ENCODE peak calls at places on chromosomes 6 and 20, in seven cellular contexts. One of them, this sample, is unnamed.

GRCh38 chr20:44247676-44248419 is 740 bp downstream of the GDAP1L1 start:
- DNase-seq in HCT116: no peak
- DNase-seq in hepatocyte: peak; percentile 78
- DNase-seq in neural progenitor cell: peak; percentile 94
- DNase-seq in GM23248: peak; percentile 46
- DNase-seq in MM.1S: peak; percentile 16
- DNase-seq in PC-3: no peak
- DNase-seq in this sample: peak; percentile 93

GRCh38 chr6:168815229-168815628 is 374.2 kb downstream of the SMOC2 start:
- DNase-seq in HCT116: peak; percentile 4
- DNase-seq in hepatocyte: no peak
- DNase-seq in neural progenitor cell: peak; percentile 16
- DNase-seq in GM23248: no peak
- DNase-seq in MM.1S: no peak
- DNase-seq in PC-3: no peak
- DNase-seq in this sample: peak; percentile 51

GRCh38 chr6:85975957-85976356 is 333.3 kb upstream of the SYNCRIP start:
- DNase-seq in HCT116: no peak
- DNase-seq in hepatocyte: no peak
- DNase-seq in neural progenitor cell: no peak
- DNase-seq in GM23248: no peak
- DNase-seq in MM.1S: no peak
- DNase-seq in PC-3: no peak
- DNase-seq in this sample: no peak

GRCh38 chr20:12916699-12917098 is 92.1 kb upstream of the SPTLC3 start:
- DNase-seq in HCT116: no peak
- DNase-seq in hepatocyte: peak; percentile 41
- DNase-seq in neural progenitor cell: peak; percentile 5
- DNase-seq in GM23248: peak; percentile 5
- DNase-seq in MM.1S: no peak
- DNase-seq in PC-3: no peak
- DNase-seq in this sample: no peak

GRCh38 chr6:25942561-25943147 is 12.2 kb upstream of the SLC17A2 start:
- DNase-seq in HCT116: peak; percentile 48
- DNase-seq in hepatocyte: peak; percentile 48
- DNase-seq in neural progenitor cell: peak; percentile 21
- DNase-seq in GM23248: peak; percentile 54
- DNase-seq in MM.1S: peak; percentile 28
- DNase-seq in PC-3: peak; percentile 68
- DNase-seq in this sample: peak; percentile 34

GRCh38 chr20:53606364-53606985 is 12.8 kb upstream of the ZNF217 start:
- DNase-seq in HCT116: no peak
- DNase-seq in hepatocyte: no peak
- DNase-seq in neural progenitor cell: no peak
- DNase-seq in GM23248: peak; percentile 59
- DNase-seq in MM.1S: no peak
- DNase-seq in PC-3: peak; percentile 83
- DNase-seq in this sample: no peak

GRCh38 chr6:21138359-21139094 is 455.0 kb upstream of the SOX4 start:
- DNase-seq in HCT116: no peak
- DNase-seq in hepatocyte: peak; percentile 8
- DNase-seq in neural progenitor cell: no peak
- DNase-seq in GM23248: peak; percentile 25
- DNase-seq in MM.1S: no peak
- DNase-seq in PC-3: peak; percentile 16
- DNase-seq in this sample: no peak

GRCh38 chr6:64330694-64331309 is 695.2 kb downstream of the PHF3 start:
- DNase-seq in HCT116: no peak
- DNase-seq in hepatocyte: peak; percentile 85
- DNase-seq in neural progenitor cell: peak; percentile 81
- DNase-seq in GM23248: peak; percentile 69
- DNase-seq in MM.1S: peak; percentile 67
- DNase-seq in PC-3: peak; percentile 86
- DNase-seq in this sample: peak; percentile 83

GRCh38 chr6:88358846-88359245 is 192.7 kb upstream of the CNR1 start:
- DNase-seq in HCT116: no peak
- DNase-seq in hepatocyte: no peak
- DNase-seq in neural progenitor cell: no peak
- DNase-seq in GM23248: peak; percentile 53
- DNase-seq in MM.1S: no peak
- DNase-seq in PC-3: no peak
- DNase-seq in this sample: no peak

GRCh38 chr20:23031346-23031745 is 3.8 kb upstream of the SSTR4 start:
- DNase-seq in HCT116: no peak
- DNase-seq in hepatocyte: no peak
- DNase-seq in neural progenitor cell: no peak
- DNase-seq in GM23248: no peak
- DNase-seq in MM.1S: no peak
- DNase-seq in PC-3: no peak
- DNase-seq in this sample: no peak

GRCh38 chr20:58407966-58408557 is 19.0 kb downstream of the VAPB start:
- DNase-seq in HCT116: no peak
- DNase-seq in hepatocyte: no peak
- DNase-seq in neural progenitor cell: no peak
- DNase-seq in GM23248: peak; percentile 17
- DNase-seq in MM.1S: peak; percentile 44
- DNase-seq in PC-3: no peak
- DNase-seq in this sample: no peak

GRCh38 chr6:98831057-98832031 is 3.0 kb upstream of the POU3F2 start:
- DNase-seq in HCT116: no peak
- DNase-seq in hepatocyte: no peak
- DNase-seq in neural progenitor cell: peak; percentile 60
- DNase-seq in GM23248: no peak
- DNase-seq in MM.1S: no peak
- DNase-seq in PC-3: no peak
- DNase-seq in this sample: peak; percentile 63

GRCh38 chr20:57577679-57578475 is 17.0 kb downstream of the PCK1 start:
- DNase-seq in HCT116: no peak
- DNase-seq in hepatocyte: no peak
- DNase-seq in neural progenitor cell: no peak
- DNase-seq in GM23248: no peak
- DNase-seq in MM.1S: no peak
- DNase-seq in PC-3: no peak
- DNase-seq in this sample: no peak

GRCh38 chr6:38836585-38836984 is 121.5 kb downstream of the DNAH8 start:
- DNase-seq in HCT116: no peak
- DNase-seq in hepatocyte: no peak
- DNase-seq in neural progenitor cell: no peak
- DNase-seq in GM23248: no peak
- DNase-seq in MM.1S: no peak
- DNase-seq in PC-3: no peak
- DNase-seq in this sample: peak; percentile 48

GRCh38 chr6:163779727-163780284 is 365.3 kb downstream of the QKI start:
- DNase-seq in HCT116: no peak
- DNase-seq in hepatocyte: no peak
- DNase-seq in neural progenitor cell: no peak
- DNase-seq in GM23248: no peak
- DNase-seq in MM.1S: no peak
- DNase-seq in PC-3: no peak
- DNase-seq in this sample: no peak

GRCh38 chr6:89045585-89045984 is 35.0 kb upstream of the PNRC1 start:
- DNase-seq in HCT116: no peak
- DNase-seq in hepatocyte: no peak
- DNase-seq in neural progenitor cell: no peak
- DNase-seq in GM23248: peak; percentile 77
- DNase-seq in MM.1S: no peak
- DNase-seq in PC-3: peak; percentile 68
- DNase-seq in this sample: no peak

GRCh38 chr6:9316831-9317230 is 881.5 kb upstream of the SLC35B3 start:
- DNase-seq in HCT116: no peak
- DNase-seq in hepatocyte: no peak
- DNase-seq in neural progenitor cell: no peak
- DNase-seq in GM23248: peak; percentile 8
- DNase-seq in MM.1S: no peak
- DNase-seq in PC-3: no peak
- DNase-seq in this sample: no peak

GRCh38 chr20:56373942-56374341 is 15.2 kb downstream of the FAM210B start:
- DNase-seq in HCT116: no peak
- DNase-seq in hepatocyte: peak; percentile 62
- DNase-seq in neural progenitor cell: no peak
- DNase-seq in GM23248: peak; percentile 95
- DNase-seq in MM.1S: no peak
- DNase-seq in PC-3: peak; percentile 96
- DNase-seq in this sample: no peak

GRCh38 chr6:113873043-113873667 is 16.0 kb downstream of the MARCKS start:
- DNase-seq in HCT116: no peak
- DNase-seq in hepatocyte: peak; percentile 42
- DNase-seq in neural progenitor cell: no peak
- DNase-seq in GM23248: no peak
- DNase-seq in MM.1S: peak; percentile 85
- DNase-seq in PC-3: no peak
- DNase-seq in this sample: peak; percentile 28

GRCh38 chr6:123062645-123063044 is 66.6 kb downstream of the CLVS2 start:
- DNase-seq in HCT116: no peak
- DNase-seq in hepatocyte: no peak
- DNase-seq in neural progenitor cell: peak; percentile 42
- DNase-seq in GM23248: no peak
- DNase-seq in MM.1S: no peak
- DNase-seq in PC-3: no peak
- DNase-seq in this sample: peak; percentile 44

GRCh38 chr6:160110724-160111123 is 10.9 kb upstream of the SLC22A1 start:
- DNase-seq in HCT116: no peak
- DNase-seq in hepatocyte: no peak
- DNase-seq in neural progenitor cell: no peak
- DNase-seq in GM23248: no peak
- DNase-seq in MM.1S: no peak
- DNase-seq in PC-3: no peak
- DNase-seq in this sample: no peak

GRCh38 chr20:40636486-40636885 is 52.5 kb downstream of the MAFB start:
- DNase-seq in HCT116: no peak
- DNase-seq in hepatocyte: no peak
- DNase-seq in neural progenitor cell: no peak
- DNase-seq in GM23248: no peak
- DNase-seq in MM.1S: no peak
- DNase-seq in PC-3: no peak
- DNase-seq in this sample: no peak
- TF ChIP-seq EZH2 in HCT116: no peak
- TF ChIP-seq EZH2 in hepatocyte: no peak
- TF ChIP-seq EZH2 in neural progenitor cell: no peak
- TF ChIP-seq EZH2 in GM23248: no peak
- TF ChIP-seq EZH2 in MM.1S: no peak
- TF ChIP-seq EZH2 in PC-3: no peak
- TF ChIP-seq EZH2 in this sample: no peak

DNA sequence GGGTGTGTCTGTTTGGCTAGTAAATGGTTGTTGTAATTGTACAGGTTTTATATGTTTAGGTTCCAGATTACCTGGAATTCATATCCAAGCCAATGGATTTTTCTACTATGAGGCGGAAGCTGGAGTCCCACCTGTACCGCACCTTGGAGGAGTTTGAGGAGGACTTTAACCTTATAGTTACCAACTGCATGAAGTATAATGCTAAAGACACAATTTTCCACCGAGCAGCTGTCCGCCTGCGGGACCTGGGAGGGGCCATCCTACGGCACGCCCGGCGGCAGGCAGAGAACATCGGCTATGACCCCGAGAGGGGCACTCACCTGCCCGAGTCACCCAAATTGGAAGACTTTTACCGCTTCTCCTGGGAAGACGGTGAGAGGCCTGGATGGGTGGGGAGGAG is 13.6 kb downstream of the BRPF3 start:
- DNase-seq in HCT116: no peak
- DNase-seq in hepatocyte: no peak
- DNase-seq in neural progenitor cell: no peak
- DNase-seq in GM23248: no peak
- DNase-seq in MM.1S: no peak
- DNase-seq in PC-3: no peak
- DNase-seq in this sample: no peak
- TF ChIP-seq EZH2phosphoT487 in HCT116: no peak
- TF ChIP-seq EZH2phosphoT487 in hepatocyte: no peak
- TF ChIP-seq EZH2phosphoT487 in neural progenitor cell: no peak
- TF ChIP-seq EZH2phosphoT487 in GM23248: no peak
- TF ChIP-seq EZH2phosphoT487 in MM.1S: no peak
- TF ChIP-seq EZH2phosphoT487 in PC-3: no peak
- TF ChIP-seq EZH2phosphoT487 in this sample: no peak

DNA sequence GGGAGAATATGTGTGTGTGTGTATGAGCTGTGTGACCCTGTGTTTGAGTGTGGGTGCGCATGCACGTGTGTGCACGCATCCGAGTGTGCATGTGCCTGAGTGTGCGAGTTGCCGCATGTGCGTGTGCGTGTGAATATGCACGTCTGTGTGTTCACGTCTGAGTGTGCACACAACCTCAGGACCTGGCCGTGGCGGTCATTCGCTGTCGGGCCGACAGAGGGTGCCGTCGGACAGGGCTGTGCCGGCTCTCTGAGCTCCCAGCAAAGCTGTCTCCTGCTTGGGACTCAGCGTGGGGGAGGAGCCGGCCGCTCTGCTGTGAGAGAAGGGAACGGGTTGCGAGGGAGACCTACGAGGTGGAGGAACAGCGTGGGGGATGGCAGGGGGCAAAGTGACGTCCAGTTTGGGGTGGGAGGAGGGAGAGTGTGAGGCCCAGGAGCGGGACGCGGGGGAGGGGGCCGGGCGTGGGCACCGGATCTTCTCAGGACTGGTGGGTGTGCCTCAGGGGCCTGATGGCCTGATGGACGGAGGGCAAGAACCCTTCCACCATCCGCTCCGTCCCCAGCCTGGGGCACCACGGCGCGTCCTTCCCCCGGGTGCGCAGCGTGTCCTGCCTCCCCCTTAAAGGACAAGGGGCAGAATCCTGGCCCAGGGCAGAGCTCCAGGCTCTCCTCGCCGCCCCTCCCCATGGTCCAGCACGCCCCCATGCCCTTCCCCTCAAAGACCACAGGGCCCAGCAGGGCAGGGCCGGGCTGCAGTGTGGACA is 19.9 kb downstream of the SLC17A9 start:
- DNase-seq in HCT116: peak; percentile 63
- DNase-seq in hepatocyte: peak; percentile 94
- DNase-seq in neural progenitor cell: peak; percentile 93
- DNase-seq in GM23248: peak; percentile 92
- DNase-seq in MM.1S: peak; percentile 74
- DNase-seq in PC-3: peak; percentile 86
- DNase-seq in this sample: peak; percentile 93
- TF ChIP-seq EZH2 in HCT116: no peak
- TF ChIP-seq EZH2 in hepatocyte: no peak
- TF ChIP-seq EZH2 in neural progenitor cell: peak; percentile 81
- TF ChIP-seq EZH2 in GM23248: no peak
- TF ChIP-seq EZH2 in MM.1S: no peak
- TF ChIP-seq EZH2 in PC-3: no peak
- TF ChIP-seq EZH2 in this sample: no peak

GRCh38 chr20:1196634-1197033 is 6.6 kb upstream of the C20orf202 start:
- DNase-seq in HCT116: no peak
- DNase-seq in hepatocyte: no peak
- DNase-seq in neural progenitor cell: no peak
- DNase-seq in GM23248: no peak
- DNase-seq in MM.1S: no peak
- DNase-seq in PC-3: no peak
- DNase-seq in this sample: no peak
- TF ChIP-seq EZH2phosphoT487 in HCT116: no peak
- TF ChIP-seq EZH2phosphoT487 in hepatocyte: no peak
- TF ChIP-seq EZH2phosphoT487 in neural progenitor cell: no peak
- TF ChIP-seq EZH2phosphoT487 in GM23248: no peak
- TF ChIP-seq EZH2phosphoT487 in MM.1S: no peak
- TF ChIP-seq EZH2phosphoT487 in PC-3: no peak
- TF ChIP-seq EZH2phosphoT487 in this sample: no peak

GRCh38 chr20:3248167-3248992 is 9.4 kb upstream of the SLC4A11 start:
- DNase-seq in HCT116: no peak
- DNase-seq in hepatocyte: peak; percentile 39
- DNase-seq in neural progenitor cell: peak; percentile 83
- DNase-seq in GM23248: peak; percentile 68
- DNase-seq in MM.1S: no peak
- DNase-seq in PC-3: no peak
- DNase-seq in this sample: peak; percentile 87
- TF ChIP-seq EZH2 in HCT116: no peak
- TF ChIP-seq EZH2 in hepatocyte: no peak
- TF ChIP-seq EZH2 in neural progenitor cell: peak; percentile 64
- TF ChIP-seq EZH2 in GM23248: no peak
- TF ChIP-seq EZH2 in MM.1S: no peak
- TF ChIP-seq EZH2 in PC-3: no peak
- TF ChIP-seq EZH2 in this sample: no peak